ENCODE peak calls at places on chromosomes 13 and 19, in five cellular contexts. One of them, this sample, is unnamed.

GRCh38 chr13:27038323-27038722 is 133.3 kb downstream of the USP12 start:
- DNase-seq in K562: no peak
- DNase-seq in HepG2: no peak
- DNase-seq in A549: peak; percentile 38
- DNase-seq in GM12878: no peak
- DNase-seq in this sample: peak; percentile 74

GRCh38 chr19:34041922-34042521 is 130.3 kb upstream of the LSM14A start:
- DNase-seq in GM12878: no peak
- DNase-seq in A549: peak; percentile 79
- DNase-seq in K562: peak; percentile 63
- DNase-seq in HepG2: peak; percentile 36
- DNase-seq in this sample: peak; percentile 33

GRCh38 chr19:51158474-51159129 is 16.5 kb downstream of the SIGLEC7 start:
- DNase-seq in HepG2: peak; percentile 42
- DNase-seq in K562: peak; percentile 78
- DNase-seq in A549: peak; percentile 67
- DNase-seq in GM12878: no peak
- DNase-seq in this sample: peak; percentile 7

GRCh38 chr19:35870798-35871197 is 2.4 kb downstream of the APLP1 start:
- DNase-seq in K562: no peak
- DNase-seq in A549: no peak
- DNase-seq in GM12878: no peak
- DNase-seq in HepG2: no peak
- DNase-seq in this sample: no peak

GRCh38 chr19:12656899-12657571 is 9.5 kb downstream of the MAN2B1 start:
- DNase-seq in GM12878: no peak
- DNase-seq in HepG2: no peak
- DNase-seq in A549: no peak
- DNase-seq in K562: peak; percentile 74
- DNase-seq in this sample: no peak

GRCh38 chr13:108496364-108497215 is 132.8 kb upstream of the MYO16 start:
- DNase-seq in GM12878: no peak
- DNase-seq in HepG2: no peak
- DNase-seq in K562: no peak
- DNase-seq in A549: no peak
- DNase-seq in this sample: no peak

GRCh38 chr19:33194884-33195710 is 967 bp downstream of the LRP3 start:
- DNase-seq in A549: peak; percentile 65
- DNase-seq in GM12878: no peak
- DNase-seq in HepG2: peak; percentile 67
- DNase-seq in K562: no peak
- DNase-seq in this sample: peak; percentile 48

GRCh38 chr13:36526897-36527296 is 94.6 kb downstream of the CCNA1 start:
- DNase-seq in K562: no peak
- DNase-seq in HepG2: no peak
- DNase-seq in A549: no peak
- DNase-seq in GM12878: no peak
- DNase-seq in this sample: no peak

GRCh38 chr13:113650731-113651148 is 7.3 kb downstream of the ATP4B start:
- DNase-seq in K562: no peak
- DNase-seq in GM12878: no peak
- DNase-seq in A549: no peak
- DNase-seq in HepG2: no peak
- DNase-seq in this sample: no peak

GRCh38 chr13:110538632-110539031 is 22.9 kb downstream of the RAB20 start:
- DNase-seq in GM12878: no peak
- DNase-seq in A549: no peak
- DNase-seq in K562: no peak
- DNase-seq in HepG2: no peak
- DNase-seq in this sample: no peak

GRCh38 chr13:112095354-112095753 is 28.4 kb downstream of the SOX1 start:
- DNase-seq in GM12878: no peak
- DNase-seq in K562: no peak
- DNase-seq in HepG2: no peak
- DNase-seq in A549: no peak
- DNase-seq in this sample: no peak

GRCh38 chr19:39307233-39307821 is 11.1 kb downstream of the IFNL1 start:
- DNase-seq in HepG2: no peak
- DNase-seq in A549: no peak
- DNase-seq in GM12878: no peak
- DNase-seq in K562: peak; percentile 38
- DNase-seq in this sample: no peak

GRCh38 chr19:16477311-16477710 is 5.5 kb upstream of the EPS15L1 start:
- DNase-seq in A549: no peak
- DNase-seq in K562: no peak
- DNase-seq in HepG2: no peak
- DNase-seq in GM12878: no peak
- DNase-seq in this sample: no peak

GRCh38 chr13:113903912-113904311 is 40.0 kb upstream of the GAS6 start:
- DNase-seq in HepG2: no peak
- DNase-seq in K562: no peak
- DNase-seq in GM12878: no peak
- DNase-seq in A549: no peak
- DNase-seq in this sample: no peak

GRCh38 chr19:18862976-18863842 is 31.4 kb downstream of the UPF1 start:
- DNase-seq in HepG2: no peak
- DNase-seq in GM12878: no peak
- DNase-seq in A549: no peak
- DNase-seq in K562: no peak
- DNase-seq in this sample: no peak

GRCh38 chr19:18865106-18865972 is 30.6 kb downstream of the CERS1 start:
- DNase-seq in GM12878: no peak
- DNase-seq in K562: no peak
- DNase-seq in HepG2: no peak
- DNase-seq in A549: no peak
- DNase-seq in this sample: no peak

GRCh38 chr19:18865973-18866799 is 29.8 kb downstream of the CERS1 start:
- DNase-seq in K562: peak; percentile 90
- DNase-seq in HepG2: peak; percentile 35
- DNase-seq in GM12878: no peak
- DNase-seq in A549: peak; percentile 52
- DNase-seq in this sample: peak; percentile 36

GRCh38 chr19:18861917-18862316 is 30.2 kb downstream of the UPF1 start:
- DNase-seq in GM12878: no peak
- DNase-seq in K562: no peak
- DNase-seq in A549: no peak
- DNase-seq in HepG2: no peak
- DNase-seq in this sample: no peak

GRCh38 chr19:18863843-18864362 is 32.1 kb downstream of the CERS1 start:
- DNase-seq in HepG2: no peak
- DNase-seq in K562: no peak
- DNase-seq in GM12878: no peak
- DNase-seq in A549: no peak
- DNase-seq in this sample: no peak
- TF ChIP-seq BHLHE40 in HepG2: no peak
- TF ChIP-seq BHLHE40 in K562: no peak
- TF ChIP-seq BHLHE40 in GM12878: no peak
- TF ChIP-seq BHLHE40 in A549: no peak
- TF ChIP-seq BHLHE40 in this sample: no peak

GRCh38 chr19:48484247-48484893 is 15.2 kb downstream of the CYTH2 start:
- DNase-seq in HepG2: no peak
- DNase-seq in K562: no peak
- DNase-seq in A549: no peak
- DNase-seq in GM12878: no peak
- DNase-seq in this sample: no peak
- TF ChIP-seq POLR2A in HepG2: peak; percentile 35
- TF ChIP-seq POLR2A in K562: peak; percentile 55
- TF ChIP-seq POLR2A in A549: no peak
- TF ChIP-seq POLR2A in GM12878: no peak
- TF ChIP-seq POLR2A in this sample: peak; percentile 42

DNA sequence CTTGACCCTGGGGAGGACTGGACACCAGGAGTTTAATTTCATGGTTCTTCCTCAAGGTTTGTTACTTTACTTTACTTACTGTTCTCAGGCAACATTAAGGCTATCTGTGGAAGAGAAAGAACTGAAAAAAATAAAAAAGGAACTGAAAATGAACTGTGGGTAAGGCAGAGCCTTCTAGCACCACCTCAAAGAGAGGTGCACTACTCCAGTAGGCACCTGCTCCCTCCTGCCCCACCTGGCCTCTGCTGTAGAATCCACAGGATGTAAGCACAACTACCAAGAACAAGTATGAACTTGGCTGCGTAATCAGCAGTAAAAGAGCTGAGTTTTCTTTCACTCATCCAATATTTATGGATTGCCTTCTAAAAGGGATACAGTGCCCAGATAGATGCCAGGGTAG is 12.2 kb downstream of the ZNF112 start:
- DNase-seq in K562: no peak
- DNase-seq in GM12878: peak; percentile 23
- DNase-seq in HepG2: no peak
- DNase-seq in A549: no peak
- DNase-seq in this sample: no peak
- TF ChIP-seq BHLHE40 in K562: no peak
- TF ChIP-seq BHLHE40 in GM12878: no peak
- TF ChIP-seq BHLHE40 in HepG2: no peak
- TF ChIP-seq BHLHE40 in A549: no peak
- TF ChIP-seq BHLHE40 in this sample: no peak

GRCh38 chr19:583968-584239 is 5.8 kb upstream of the HCN2 start:
- DNase-seq in HepG2: no peak
- DNase-seq in K562: no peak
- DNase-seq in GM12878: no peak
- DNase-seq in A549: no peak
- DNase-seq in this sample: no peak
- TF ChIP-seq POLR2A in HepG2: peak; percentile 3
- TF ChIP-seq POLR2A in K562: peak; percentile 78
- TF ChIP-seq POLR2A in GM12878: peak; percentile 56
- TF ChIP-seq POLR2A in A549: no peak
- TF ChIP-seq POLR2A in this sample: no peak

GRCh38 chr19:9848060-9848459 is 12.9 kb downstream of the PIN1 start:
- DNase-seq in K562: no peak
- DNase-seq in GM12878: no peak
- DNase-seq in HepG2: no peak
- DNase-seq in A549: no peak
- DNase-seq in this sample: no peak
- TF ChIP-seq BHLHE40 in K562: no peak
- TF ChIP-seq BHLHE40 in GM12878: no peak
- TF ChIP-seq BHLHE40 in HepG2: no peak
- TF ChIP-seq BHLHE40 in A549: no peak
- TF ChIP-seq BHLHE40 in this sample: no peak

DNA sequence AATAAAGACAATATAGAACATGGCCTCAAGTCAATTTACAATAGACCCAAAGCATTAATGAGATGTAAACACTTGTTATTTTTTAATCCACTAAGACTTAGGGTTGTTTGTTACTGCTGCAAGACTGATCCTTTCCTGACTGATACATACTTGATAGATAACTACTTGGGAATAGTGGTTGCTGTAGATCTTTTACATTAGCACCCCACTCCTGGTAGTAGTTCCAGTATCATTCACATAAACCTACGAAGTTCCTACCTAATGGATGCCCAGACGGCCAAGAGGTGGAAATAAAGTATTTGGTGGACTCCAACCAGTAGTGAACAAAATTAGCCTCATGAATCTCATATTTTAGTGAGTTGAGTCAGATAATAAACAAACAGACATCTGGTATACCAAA is 26.9 kb downstream of the ADGRE1 start:
- DNase-seq in HepG2: no peak
- DNase-seq in GM12878: no peak
- DNase-seq in K562: no peak
- DNase-seq in A549: no peak
- DNase-seq in this sample: no peak
- TF ChIP-seq POLR2A in HepG2: no peak
- TF ChIP-seq POLR2A in GM12878: no peak
- TF ChIP-seq POLR2A in K562: no peak
- TF ChIP-seq POLR2A in A549: no peak
- TF ChIP-seq POLR2A in this sample: no peak

DNA sequence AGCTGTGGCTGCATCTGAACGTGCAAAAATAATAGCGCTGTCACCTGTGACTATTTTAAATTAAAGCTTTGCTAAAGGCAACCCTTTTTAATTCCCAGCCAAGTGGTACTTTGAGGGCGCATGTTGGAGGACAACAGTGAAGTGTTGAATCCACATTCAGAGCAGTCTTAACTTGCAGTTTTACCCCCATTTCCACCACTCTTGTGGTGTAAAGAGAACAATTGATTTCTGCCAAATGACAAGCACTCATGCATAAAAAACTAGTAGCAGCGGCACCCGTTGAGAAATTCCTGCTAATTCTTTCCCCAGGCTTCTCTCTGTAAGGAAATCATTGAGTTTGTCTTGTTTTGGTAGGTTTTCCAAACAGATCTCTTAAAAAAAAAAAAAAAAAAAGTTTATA is 1033.3 kb downstream of the EFNB2 start:
- DNase-seq in GM12878: no peak
- DNase-seq in HepG2: no peak
- DNase-seq in K562: no peak
- DNase-seq in A549: no peak
- DNase-seq in this sample: no peak
- TF ChIP-seq BHLHE40 in GM12878: no peak
- TF ChIP-seq BHLHE40 in HepG2: no peak
- TF ChIP-seq BHLHE40 in K562: no peak
- TF ChIP-seq BHLHE40 in A549: no peak
- TF ChIP-seq BHLHE40 in this sample: no peak

GRCh38 chr19:52637718-52638585 is at the start of gene ZNF83:
- DNase-seq in HepG2: peak; percentile 76
- DNase-seq in GM12878: peak; percentile 65
- DNase-seq in K562: peak; percentile 98
- DNase-seq in A549: no peak
- DNase-seq in this sample: peak; percentile 91
- TF ChIP-seq POLR2A in HepG2: peak; percentile 59
- TF ChIP-seq POLR2A in GM12878: peak; percentile 80
- TF ChIP-seq POLR2A in K562: peak; percentile 91
- TF ChIP-seq POLR2A in A549: no peak
- TF ChIP-seq POLR2A in this sample: peak; percentile 85

GRCh38 chr19:8877854-8878705 is 45.9 kb downstream of the MBD3L1 start:
- DNase-seq in HepG2: no peak
- DNase-seq in GM12878: no peak
- DNase-seq in A549: peak; percentile 11
- DNase-seq in K562: peak; percentile 73
- DNase-seq in this sample: no peak
- TF ChIP-seq BHLHE40 in HepG2: no peak
- TF ChIP-seq BHLHE40 in GM12878: no peak
- TF ChIP-seq BHLHE40 in A549: no peak
- TF ChIP-seq BHLHE40 in K562: no peak
- TF ChIP-seq BHLHE40 in this sample: no peak

GRCh38 chr19:4030981-4031380 is 23.4 kb downstream of the PIAS4 start:
- DNase-seq in A549: no peak
- DNase-seq in HepG2: no peak
- DNase-seq in GM12878: no peak
- DNase-seq in K562: no peak
- DNase-seq in this sample: no peak

GRCh38 chr19:4028334-4029246 is 21.1 kb downstream of the PIAS4 start:
- DNase-seq in A549: no peak
- DNase-seq in K562: no peak
- DNase-seq in HepG2: no peak
- DNase-seq in GM12878: no peak
- DNase-seq in this sample: no peak

GRCh38 chr19:4030552-4030951 is 23.0 kb downstream of the PIAS4 start:
- DNase-seq in A549: no peak
- DNase-seq in K562: no peak
- DNase-seq in HepG2: no peak
- DNase-seq in GM12878: no peak
- DNase-seq in this sample: no peak

GRCh38 chr19:4027146-4027545 is 19.6 kb downstream of the PIAS4 start:
- DNase-seq in GM12878: no peak
- DNase-seq in K562: no peak
- DNase-seq in HepG2: no peak
- DNase-seq in A549: no peak
- DNase-seq in this sample: no peak

DNA sequence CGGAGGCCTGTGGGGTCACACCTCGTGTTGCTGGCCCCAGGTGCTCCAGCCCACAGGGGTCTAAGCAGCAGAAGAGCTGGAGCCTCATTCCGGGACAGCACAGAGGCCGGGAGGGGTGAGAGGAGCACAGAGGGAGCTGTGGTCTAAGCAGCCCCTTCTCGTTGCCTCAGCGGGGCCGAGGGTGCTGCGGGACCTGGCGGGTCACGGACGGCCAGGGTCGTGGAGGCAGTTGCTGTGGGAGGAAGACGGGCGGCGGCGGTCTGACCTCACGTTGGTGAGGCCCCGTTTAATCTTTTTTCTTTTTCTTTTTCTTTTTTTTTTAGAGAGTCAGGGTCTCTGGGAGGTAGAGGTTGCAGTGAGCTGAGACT is 21.7 kb downstream of the PIAS4 start:
- DNase-seq in A549: no peak
- DNase-seq in HepG2: no peak
- DNase-seq in K562: no peak
- DNase-seq in GM12878: no peak
- DNase-seq in this sample: no peak
- TF ChIP-seq POLR2A in A549: no peak
- TF ChIP-seq POLR2A in HepG2: no peak
- TF ChIP-seq POLR2A in K562: no peak
- TF ChIP-seq POLR2A in GM12878: no peak
- TF ChIP-seq POLR2A in this sample: no peak

This sample was measured in IMR-90.